ENCODE peak calls at places on chromosomes 12 and 14, in four cellular contexts. Y is sigmoid colon, F is IMR-90, A is RWPE2. M is an unnamed sample.

GRCh38 chr14:31727797-31728196 is 166.6 kb downstream of the NUBPL start:
- DNase-seq in Y (no peak), F (no peak), A (no peak), M (no peak)

GRCh38 chr14:99687284-99688209 is 3.4 kb downstream of the CYP46A1 start:
- DNase-seq in Y (peak), F (no peak), A (no peak), M (no peak)

GRCh38 chr12:105107176-105107496 is 395 bp upstream of the WASHC4 start:
- DNase-seq in Y (peak), F (peak), A (no peak), M (peak)

GRCh38 chr14:27327095-27327494 is 729.3 kb upstream of the NOVA1 start:
- DNase-seq in Y (no peak), F (no peak), A (no peak), M (no peak)

GRCh38 chr12:93344876-93345275 is 32.8 kb upstream of the NUDT4 start:
- DNase-seq in Y (no peak), F (no peak), A (no peak), M (peak)

GRCh38 chr12:40946612-40947194 is 241.4 kb upstream of the PDZRN4 start:
- DNase-seq in Y (no peak), F (peak), A (no peak), M (peak)

GRCh38 chr12:58966939-58967338 is 46.6 kb upstream of the LRIG3 start:
- DNase-seq in Y (no peak), F (peak), A (no peak), M (peak)

GRCh38 chr14:84228702-84229101 is 1301.2 kb upstream of the FLRT2 start:
- DNase-seq in Y (no peak), F (peak), A (no peak), M (peak)

GRCh38 chr12:95805864-95806669 is 15.5 kb upstream of the NTN4 start:
- DNase-seq in Y (no peak), F (peak), A (peak), M (peak)

GRCh38 chr12:49813131-49813530 is 15.1 kb downstream of the NCKAP5L start:
- DNase-seq in Y (no peak), F (no peak), A (no peak), M (no peak)

GRCh38 chr12:121228919-121229650 is 19.2 kb downstream of the P2RX4 start:
- DNase-seq in Y (no peak), F (no peak), A (no peak), M (no peak)

GRCh38 chr12:25382311-25383106 is 131.8 kb upstream of the KRAS start:
- DNase-seq in Y (no peak), F (no peak), A (no peak), M (no peak)

GRCh38 chr12:4273651-4274395 is at the start of gene CCND2:
- DNase-seq in Y (peak), F (peak), A (peak), M (peak)

GRCh38 chr12:106769546-106769945 is 4.9 kb upstream of the RIC8B start:
- DNase-seq in Y (no peak), F (no peak), A (no peak), M (no peak)

GRCh38 chr14:47485421-47485820 is 190.0 kb downstream of the MDGA2 start:
- DNase-seq in Y (no peak), F (no peak), A (no peak), M (no peak)

GRCh38 chr12:11607313-11608081 is 42.0 kb upstream of the ETV6 start:
- DNase-seq in Y (no peak), F (peak), A (no peak), M (no peak)

GRCh38 chr14:33532581-33532980 is 418.3 kb downstream of the EGLN3 start:
- DNase-seq in Y (no peak), F (no peak), A (no peak), M (no peak)

GRCh38 chr12:98418357-98419075 is 96.9 kb upstream of the TMPO start:
- DNase-seq in Y (peak), F (peak), A (peak), M (peak)

GRCh38 chr12:97800561-97800960 is 338.0 kb downstream of the RMST start:
- DNase-seq in Y (no peak), F (no peak), A (no peak), M (no peak)

GRCh38 chr14:63460594-63461132 is 82.5 kb downstream of the PPP2R5E start:
- DNase-seq in Y (no peak), F (no peak), A (no peak), M (no peak)

GRCh38 chr14:58078068-58078467 is 73.9 kb downstream of the ARMH4 start:
- DNase-seq in Y (no peak), F (peak), A (no peak), M (peak)

GRCh38 chr12:6141048-6141447 is 16.6 kb upstream of the VWF start:
- DNase-seq in Y (no peak), F (peak), A (no peak), M (peak)

GRCh38 chr12:12007713-12008231 is 63.0 kb upstream of the BCL2L14 start:
- DNase-seq in Y (no peak), F (no peak), A (no peak), M (no peak)

GRCh38 chr14:34081126-34081575 is 130.3 kb upstream of the EGLN3 start:
- DNase-seq in Y (no peak), F (no peak), A (no peak), M (no peak)

GRCh38 chr14:61498303-61498702 is 176.9 kb downstream of the PRKCH start:
- DNase-seq in Y (no peak), F (no peak), A (no peak), M (peak)

GRCh38 chr12:114691196-114691595 is 7.2 kb upstream of the TBX3 start:
- DNase-seq in Y (peak), F (no peak), A (no peak), M (no peak)

GRCh38 chr14:42855159-42855558 is 1248.5 kb downstream of the LRFN5 start:
- DNase-seq in Y (no peak), F (peak), A (no peak), M (peak)

GRCh38 chr12:96140110-96140509 is 54.1 kb upstream of the ELK3 start:
- DNase-seq in Y (no peak), F (peak), A (no peak), M (peak)

GRCh38 chr14:104826197-104826857 is 25.4 kb downstream of the ZBTB42 start:
- DNase-seq in Y (peak), F (peak), A (peak), M (peak)

GRCh38 chr14:98189521-98189920 is 1082.5 kb downstream of the BCL11B start:
- DNase-seq in Y (no peak), F (no peak), A (no peak), M (no peak)

GRCh38 chr12:47370421-47370820 is 290.7 kb upstream of the AMIGO2 start:
- DNase-seq in Y (no peak), F (no peak), A (no peak), M (no peak)

GRCh38 chr12:8080131-8080530 is 1.9 kb upstream of the NECAP1 start:
- DNase-seq in Y (no peak), F (no peak), A (no peak), M (no peak)

GRCh38 chr12:108635201-108635996 is 1.7 kb upstream of the SELPLG start:
- DNase-seq in Y (no peak), F (peak), A (no peak), M (no peak)

GRCh38 chr14:36105401-36105800 is 71.1 kb downstream of the PTCSC3 start:
- DNase-seq in Y (no peak), F (no peak), A (no peak), M (no peak)

GRCh38 chr12:103401421-103401820 is 94.3 kb downstream of the C12orf42 start:
- DNase-seq in Y (no peak), F (no peak), A (no peak), M (no peak)

GRCh38 chr12:69602954-69603353 is 7.8 kb downstream of the LRRC10 start:
- DNase-seq in Y (no peak), F (no peak), A (no peak), M (no peak)

GRCh38 chr12:122133192-122133950 is 40.6 kb downstream of the IL31 start:
- DNase-seq in Y (no peak), F (no peak), A (no peak), M (no peak)

DNA sequence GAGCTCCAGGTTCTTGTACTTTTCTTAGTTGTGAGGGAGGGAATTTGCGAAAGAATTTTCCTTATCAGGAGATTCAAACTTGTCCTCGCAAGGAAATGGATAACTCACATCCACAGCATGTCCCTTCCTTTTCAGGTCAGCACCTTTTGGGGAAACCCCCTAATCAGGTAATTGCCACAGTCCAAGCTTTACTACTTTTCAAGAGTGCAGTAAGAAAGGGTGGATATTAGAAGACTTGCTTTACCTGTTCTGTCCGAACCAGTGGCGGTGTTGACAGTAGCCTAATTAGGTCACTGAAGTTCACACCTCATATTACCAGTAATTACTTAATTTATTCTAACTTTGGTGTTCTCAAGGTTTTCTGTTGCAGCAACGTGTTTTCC is 6.7 kb upstream of the C12orf50 start:
- DNase-seq in Y (no peak), F (no peak), A (no peak), M (no peak)
- H3K4me3 ChIP-seq in Y (peak), F (peak), A (peak), M (peak)

GRCh38 chr14:60357551-60357930 is 108.5 kb downstream of the PPM1A start:
- DNase-seq in Y (no peak), F (no peak), A (no peak), M (no peak)
- TF ChIP-seq CTCF in Y (no peak), F (no peak), A (no peak), M (no peak)

GRCh38 chr12:125610292-125610691 is 545.1 kb downstream of the AACS start:
- DNase-seq in Y (no peak), F (no peak), A (no peak), M (no peak)

GRCh38 chr12:125610971-125611370 is 545.7 kb downstream of the AACS start:
- DNase-seq in Y (no peak), F (no peak), A (no peak), M (no peak)

GRCh38 chr12:125614058-125614457 is 548.8 kb downstream of the AACS start:
- DNase-seq in Y (no peak), F (no peak), A (no peak), M (no peak)
- H3K4me3 ChIP-seq in Y (no peak), F (no peak), A (no peak), M (no peak)

GRCh38 chr14:77151918-77152588 is 10.5 kb upstream of the ZDHHC22 start:
- DNase-seq in Y (no peak), F (peak), A (no peak), M (peak)
- TF ChIP-seq CTCF in Y (no peak), F (peak), A (peak), M (peak)

GRCh38 chr14:72562300-72562699 is 331.6 kb downstream of the DPF3 start:
- DNase-seq in Y (no peak), F (no peak), A (no peak), M (no peak)
- H3K4me3 ChIP-seq in Y (no peak), F (no peak), A (no peak), M (no peak)

DNA sequence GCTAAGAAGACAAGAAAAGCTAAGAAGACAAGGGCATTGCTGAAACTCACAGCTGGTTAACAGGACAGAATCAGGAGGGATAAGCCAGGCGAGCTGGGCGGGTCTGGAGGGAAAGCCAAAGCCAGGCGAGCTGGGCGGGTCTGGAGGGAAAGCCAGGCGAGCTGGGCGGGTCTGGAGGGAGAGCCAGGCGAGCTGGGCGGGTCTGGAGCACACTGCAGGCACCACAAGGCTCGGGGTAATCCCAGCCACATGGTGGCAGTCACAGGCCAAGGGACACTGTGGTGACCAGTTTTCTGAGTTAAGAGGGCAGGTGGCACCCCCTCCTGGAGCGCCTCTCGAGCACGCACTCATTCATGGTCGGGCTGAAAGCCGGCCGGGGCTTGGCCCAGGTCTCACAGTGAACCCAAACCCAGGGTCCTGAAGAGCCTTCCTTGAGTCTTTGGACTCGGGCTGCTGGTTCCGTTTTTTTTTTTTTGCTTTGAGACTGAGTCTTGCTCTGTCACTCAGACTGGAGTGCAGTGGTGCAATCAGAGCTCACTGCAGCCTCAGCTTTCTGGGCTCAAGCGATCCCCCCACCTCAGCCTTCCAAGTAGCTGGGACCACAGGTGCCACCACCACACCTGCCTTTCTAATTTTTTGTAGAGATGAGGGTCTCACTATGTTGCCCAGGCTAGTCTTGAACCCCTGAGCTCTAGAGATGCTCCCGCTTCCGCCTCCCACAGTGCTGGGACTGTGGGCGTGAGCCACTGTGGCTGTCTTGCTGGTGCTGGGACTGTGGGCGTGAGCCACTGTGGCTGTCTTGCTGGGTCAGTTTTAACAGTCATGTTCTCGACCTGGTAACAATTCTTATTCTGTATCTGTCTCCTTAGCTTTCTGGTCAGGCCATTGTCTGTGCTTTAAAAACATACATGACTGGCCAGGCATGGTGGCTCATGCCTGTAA is 40.2 kb downstream of the HSP90AA1 start:
- DNase-seq in Y (peak), F (peak), A (no peak), M (peak)
- TF ChIP-seq CTCF in Y (no peak), F (peak), A (peak), M (no peak)

GRCh38 chr12:1603621-1604020 is 9.2 kb upstream of the FBXL14 start:
- DNase-seq in Y (no peak), F (no peak), A (no peak), M (no peak)

GRCh38 chr12:1605129-1606020 is 11.0 kb upstream of the FBXL14 start:
- DNase-seq in Y (peak), F (peak), A (peak), M (peak)

GRCh38 chr12:1607940-1608782 is 13.8 kb upstream of the FBXL14 start:
- DNase-seq in Y (no peak), F (peak), A (no peak), M (peak)

GRCh38 chr12:1604464-1604863 is 10.1 kb upstream of the FBXL14 start:
- DNase-seq in Y (no peak), F (no peak), A (no peak), M (no peak)

GRCh38 chr12:1606021-1606622 is 11.7 kb upstream of the FBXL14 start:
- DNase-seq in Y (peak), F (peak), A (peak), M (peak)
- H3K4me3 ChIP-seq in Y (peak), F (peak), A (peak), M (peak)

GRCh38 chr12:28967426-28967825 is 181.7 kb upstream of the FAR2 start:
- DNase-seq in Y (no peak), F (no peak), A (no peak), M (no peak)

GRCh38 chr12:28961948-28962384 is 187.1 kb upstream of the FAR2 start:
- DNase-seq in Y (no peak), F (no peak), A (no peak), M (peak)

GRCh38 chr12:28958553-28959195 is 190.4 kb upstream of the FAR2 start:
- DNase-seq in Y (no peak), F (peak), A (no peak), M (peak)

GRCh38 chr12:28966049-28966778 is 182.9 kb upstream of the FAR2 start:
- DNase-seq in Y (peak), F (peak), A (no peak), M (peak)

GRCh38 chr12:28963554-28963953 is 185.5 kb upstream of the FAR2 start:
- DNase-seq in Y (no peak), F (peak), A (no peak), M (peak)
- TF ChIP-seq CTCF in Y (no peak), F (peak), A (peak), M (peak)

DNA sequence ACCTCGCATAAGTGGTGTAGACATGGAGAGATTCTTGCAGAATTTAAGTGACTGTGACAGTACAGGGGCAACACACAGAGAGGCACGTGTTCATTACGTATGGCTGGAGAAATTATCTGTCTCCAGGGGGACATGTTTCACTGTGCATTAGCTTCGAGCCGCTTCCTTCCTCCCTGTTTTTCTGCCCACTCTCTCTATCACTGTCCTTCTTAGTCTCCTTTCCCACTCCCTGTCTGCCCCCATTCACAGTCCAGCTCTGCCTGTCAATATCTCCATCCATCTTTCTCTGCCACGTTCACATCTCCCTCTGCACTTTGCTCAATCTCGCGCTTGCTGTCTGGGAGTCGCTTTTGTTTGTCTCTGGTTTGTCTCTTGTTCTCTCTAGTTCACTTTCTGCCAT is 11.5 kb upstream of the C14orf93 start:
- DNase-seq in Y (no peak), F (no peak), A (no peak), M (no peak)
- H3K4me3 ChIP-seq in Y (no peak), F (no peak), A (no peak), M (no peak)

GRCh38 chr14:55297611-55298323 is 26.5 kb downstream of the FBXO34 start:
- DNase-seq in Y (no peak), F (no peak), A (no peak), M (no peak)
- TF ChIP-seq CTCF in Y (no peak), F (no peak), A (peak), M (no peak)